ENCODE peak calls at places on chromosomes 13 and 19, in four cellular contexts. One of them, this sample, is unnamed.
A peak's percentile ranks its signal among the peaks of the same experiment; 100 is the strongest.

GRCh38 chr13:37870895-37871550 is 1.5 kb upstream of the TRPC4 start:
- DNase-seq in mesendoderm: peak; percentile 48
- DNase-seq in IMR-90: peak; percentile 79
- DNase-seq in H9: peak; percentile 50
- DNase-seq in this sample: peak; percentile 81

GRCh38 chr13:78430166-78430791 is 173.1 kb downstream of the POU4F1 start:
- DNase-seq in IMR-90: no peak
- DNase-seq in H9: peak; percentile 47
- DNase-seq in mesendoderm: peak; percentile 65
- DNase-seq in this sample: no peak

GRCh38 chr13:91166714-91167511 is 180.6 kb upstream of the MIR17HG start:
- DNase-seq in IMR-90: no peak
- DNase-seq in H9: no peak
- DNase-seq in mesendoderm: no peak
- DNase-seq in this sample: peak; percentile 24

GRCh38 chr13:79194272-79194671 is 211.8 kb downstream of the RBM26 start:
- DNase-seq in IMR-90: no peak
- DNase-seq in H9: no peak
- DNase-seq in mesendoderm: no peak
- DNase-seq in this sample: no peak

GRCh38 chr19:40811478-40812341 is 12.7 kb downstream of the EGLN2 start:
- DNase-seq in IMR-90: no peak
- DNase-seq in H9: peak; percentile 51
- DNase-seq in mesendoderm: no peak
- DNase-seq in this sample: peak; percentile 22

GRCh38 chr19:8612807-8613171 is 2.3 kb upstream of the ADAMTS10 start:
- DNase-seq in IMR-90: no peak
- DNase-seq in H9: no peak
- DNase-seq in mesendoderm: no peak
- DNase-seq in this sample: no peak

GRCh38 chr19:9431475-9431874 is 3.9 kb downstream of the ZNF266 start:
- DNase-seq in H9: peak; percentile 82
- DNase-seq in mesendoderm: peak; percentile 83
- DNase-seq in IMR-90: peak; percentile 29
- DNase-seq in this sample: peak; percentile 39

GRCh38 chr19:43784981-43785808 is 4.4 kb upstream of the KCNN4 start:
- DNase-seq in IMR-90: peak; percentile 67
- DNase-seq in mesendoderm: peak; percentile 84
- DNase-seq in H9: peak; percentile 73
- DNase-seq in this sample: peak; percentile 79

GRCh38 chr13:103394670-103395069 is 328.5 kb upstream of the SLC10A2 start:
- DNase-seq in H9: no peak
- DNase-seq in mesendoderm: no peak
- DNase-seq in IMR-90: no peak
- DNase-seq in this sample: no peak

GRCh38 chr19:34994643-34995471 is 5.3 kb upstream of the GRAMD1A start:
- DNase-seq in mesendoderm: no peak
- DNase-seq in H9: no peak
- DNase-seq in IMR-90: no peak
- DNase-seq in this sample: no peak

GRCh38 chr19:29873024-29873800 is 61.4 kb downstream of the CCNE1 start:
- DNase-seq in mesendoderm: peak; percentile 57
- DNase-seq in IMR-90: no peak
- DNase-seq in H9: peak; percentile 75
- DNase-seq in this sample: peak; percentile 33

GRCh38 chr19:29836409-29836825 is 24.6 kb downstream of the CCNE1 start:
- DNase-seq in mesendoderm: no peak
- DNase-seq in H9: no peak
- DNase-seq in IMR-90: no peak
- DNase-seq in this sample: no peak

GRCh38 chr13:76634431-76635191 is 251.6 kb downstream of the KCTD12 start:
- DNase-seq in IMR-90: no peak
- DNase-seq in H9: no peak
- DNase-seq in mesendoderm: no peak
- DNase-seq in this sample: no peak

GRCh38 chr19:28466107-28467045 is 746.6 kb downstream of the UQCRFS1 start:
- DNase-seq in mesendoderm: peak; percentile 61
- DNase-seq in H9: peak; percentile 65
- DNase-seq in IMR-90: peak; percentile 15
- DNase-seq in this sample: peak; percentile 22

GRCh38 chr19:50553134-50553703 is 15.0 kb downstream of the LRRC4B start:
- DNase-seq in H9: no peak
- DNase-seq in mesendoderm: no peak
- DNase-seq in IMR-90: no peak
- DNase-seq in this sample: no peak

GRCh38 chr19:4952945-4953344 is 16.0 kb upstream of the KDM4B start:
- DNase-seq in IMR-90: no peak
- DNase-seq in mesendoderm: no peak
- DNase-seq in H9: no peak
- DNase-seq in this sample: no peak

GRCh38 chr19:58218899-58219298 is 9.8 kb upstream of the ZNF544 start:
- DNase-seq in IMR-90: no peak
- DNase-seq in mesendoderm: peak; percentile 68
- DNase-seq in H9: peak; percentile 73
- DNase-seq in this sample: no peak

GRCh38 chr19:19751846-19752245 is 18.9 kb upstream of the ZNF14 start:
- DNase-seq in IMR-90: no peak
- DNase-seq in mesendoderm: no peak
- DNase-seq in H9: no peak
- DNase-seq in this sample: no peak
- H2AK5ac ChIP-seq in IMR-90: no peak overlapping the region
- H2AK5ac ChIP-seq in mesendoderm: no peak overlapping the region
- H2AK5ac ChIP-seq in H9: no peak overlapping the region
- H2AK5ac ChIP-seq in this sample: no peak overlapping the region

GRCh38 chr19:23698711-23699520 is 11.9 kb upstream of the ZNF675 start:
- DNase-seq in IMR-90: no peak
- DNase-seq in H9: peak; percentile 38
- DNase-seq in mesendoderm: peak; percentile 31
- DNase-seq in this sample: no peak

GRCh38 chr19:23699521-23699860 is 12.5 kb upstream of the ZNF675 start:
- DNase-seq in mesendoderm: peak; percentile 36
- DNase-seq in H9: no peak
- DNase-seq in IMR-90: no peak
- DNase-seq in this sample: no peak
- H4K8ac ChIP-seq in mesendoderm: no peak overlapping the region
- H4K8ac ChIP-seq in H9: no peak overlapping the region
- H4K8ac ChIP-seq in IMR-90: no peak overlapping the region
- H4K8ac ChIP-seq in this sample: no peak overlapping the region

DNA sequence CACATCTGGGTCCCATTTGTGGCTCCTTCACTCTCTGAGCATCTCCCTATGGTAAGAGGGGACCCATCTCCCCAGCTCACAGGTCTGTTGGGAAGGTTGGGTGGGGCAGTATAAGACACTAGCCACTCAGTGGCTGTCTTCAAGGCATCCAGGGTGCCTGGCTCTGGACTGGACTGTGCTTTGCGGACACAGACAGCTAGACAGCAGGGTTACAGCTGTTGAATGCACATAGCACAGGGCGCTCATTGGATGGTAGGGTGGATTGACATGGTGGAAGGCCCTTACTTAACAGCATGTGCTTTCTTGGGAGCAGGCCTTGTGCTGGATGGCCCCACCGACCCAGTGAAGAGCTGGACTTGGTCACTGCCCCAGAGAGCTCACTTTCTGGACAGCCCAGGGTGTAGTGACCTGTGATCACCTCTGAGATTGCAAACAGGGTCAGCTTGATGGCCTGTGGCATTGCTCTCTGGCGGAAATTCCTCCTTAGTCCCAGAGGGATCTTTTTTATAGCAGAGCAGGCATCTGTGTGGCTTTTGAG is 1.9 kb downstream of the ZNF444 start:
- DNase-seq in IMR-90: no peak
- DNase-seq in H9: no peak
- DNase-seq in mesendoderm: no peak
- DNase-seq in this sample: no peak
- H3K4ac ChIP-seq in IMR-90: no peak overlapping the region
- H3K4ac ChIP-seq in H9: no peak overlapping the region
- H3K4ac ChIP-seq in mesendoderm: no peak overlapping the region
- H3K4ac ChIP-seq in this sample: no peak overlapping the region

GRCh38 chr13:110107568-110108347 is 199.2 kb downstream of the COL4A1 start:
- DNase-seq in IMR-90: no peak
- DNase-seq in mesendoderm: peak; percentile 70
- DNase-seq in H9: peak; percentile 72
- DNase-seq in this sample: no peak
- H2AK5ac ChIP-seq in IMR-90: peak overlapping the region; percentile 78
- H2AK5ac ChIP-seq in mesendoderm: no peak overlapping the region
- H2AK5ac ChIP-seq in H9: no peak overlapping the region
- H2AK5ac ChIP-seq in this sample: peak overlapping the region; percentile 24

GRCh38 chr13:20525601-20526544 is at the start of gene CRYL1:
- DNase-seq in IMR-90: peak; percentile 73
- DNase-seq in H9: peak; percentile 45
- DNase-seq in mesendoderm: peak; percentile 25
- DNase-seq in this sample: peak; percentile 72

GRCh38 chr13:20526664-20527063 is 1.0 kb upstream of the CRYL1 start:
- DNase-seq in H9: no peak
- DNase-seq in IMR-90: peak; percentile 19
- DNase-seq in mesendoderm: peak; percentile 7
- DNase-seq in this sample: no peak

GRCh38 chr13:20528451-20528850 is 2.8 kb upstream of the CRYL1 start:
- DNase-seq in H9: no peak
- DNase-seq in IMR-90: no peak
- DNase-seq in mesendoderm: no peak
- DNase-seq in this sample: no peak

GRCh38 chr13:20521388-20521787 is 4.3 kb downstream of the CRYL1 start:
- DNase-seq in H9: no peak
- DNase-seq in mesendoderm: no peak
- DNase-seq in IMR-90: no peak
- DNase-seq in this sample: no peak

GRCh38 chr13:20525144-20525600 is 485 bp downstream of the CRYL1 start:
- DNase-seq in mesendoderm: peak; percentile 23
- DNase-seq in IMR-90: no peak
- DNase-seq in H9: peak; percentile 61
- DNase-seq in this sample: peak; percentile 20
- H4K8ac ChIP-seq in mesendoderm: no peak overlapping the region
- H4K8ac ChIP-seq in IMR-90: peak overlapping the region; percentile 57
- H4K8ac ChIP-seq in H9: no peak overlapping the region
- H4K8ac ChIP-seq in this sample: peak overlapping the region; percentile 52

GRCh38 chr19:47296036-47296435 is 13.6 kb upstream of the C5AR1 start:
- DNase-seq in IMR-90: peak; percentile 74
- DNase-seq in H9: peak; percentile 91
- DNase-seq in mesendoderm: peak; percentile 97
- DNase-seq in this sample: peak; percentile 81
- H3K4ac ChIP-seq in IMR-90: no peak overlapping the region
- H3K4ac ChIP-seq in H9: no peak overlapping the region
- H3K4ac ChIP-seq in mesendoderm: no peak overlapping the region
- H3K4ac ChIP-seq in this sample: no peak overlapping the region

This sample was measured in mesenchymal stem cell.